ENCODE peak calls at places on chromosomes 2 and 18, in ten cellular contexts. P is neuronal stem cell, J is left lung, U is ovary, X is right cardiac atrium, N is left ventricle myocardium inferior, M is cardiac muscle cell, R is A549, W is aorta, L is AG04450. K is an unnamed sample.

GRCh38 chr2:18903750-18904149 is 314.4 kb upstream of the NT5C1B start:
- DNase-seq in L (no peak), J (no peak), R (no peak), M (no peak), U (no peak), X (no peak), N (no peak), W (no peak), P (no peak), K (no peak)

GRCh38 chr18:58403799-58404455 is 225.0 kb downstream of the ALPK2 start:
- DNase-seq in R (no peak), X (peak; percentile 42), N (no peak), W (no peak), L (no peak), M (no peak), U (no peak), J (no peak), P (no peak), K (no peak)

GRCh38 chr2:12931211-12931844 is 214.6 kb downstream of the TRIB2 start:
- DNase-seq in W (no peak), P (no peak), M (peak; percentile 41), X (no peak), J (no peak), L (peak; percentile 30), U (no peak), N (no peak), R (peak; percentile 19), K (no peak)

GRCh38 chr2:236085211-236085610 is 83.0 kb downstream of the GBX2 start:
- DNase-seq in R (no peak), U (no peak), W (no peak), J (no peak), N (no peak), M (no peak), P (no peak), X (no peak), L (no peak), K (no peak)

GRCh38 chr18:70289351-70290330 is 796 bp downstream of the SOCS6 start:
- DNase-seq in W (peak; percentile 59), N (peak; percentile 35), L (no peak), U (peak; percentile 39), X (peak; percentile 73), M (peak; percentile 77), J (no peak), P (peak; percentile 36), R (no peak), K (peak; percentile 45)

GRCh38 chr18:49241852-49242251 is 218.6 kb downstream of the DYM start:
- DNase-seq in P (no peak), L (no peak), X (no peak), M (no peak), W (no peak), N (no peak), R (no peak), J (no peak), U (no peak), K (no peak)

GRCh38 chr2:99695856-99696255 is 206.0 kb upstream of the REV1 start:
- DNase-seq in P (no peak), J (no peak), L (no peak), M (no peak), W (no peak), N (no peak), U (no peak), X (no peak), R (no peak), K (no peak)

GRCh38 chr2:65227035-65227470 is 578 bp upstream of the ACTR2 start:
- DNase-seq in U (no peak), M (peak; percentile 36), J (no peak), P (no peak), W (no peak), X (no peak), L (no peak), N (no peak), R (peak; percentile 39), K (no peak)

GRCh38 chr2:61702088-61702467 is 151.8 kb downstream of the FAM161A start:
- DNase-seq in N (no peak), M (no peak), W (no peak), X (no peak), L (no peak), J (no peak), U (no peak), P (no peak), R (no peak), K (no peak)

GRCh38 chr2:61710711-61711110 is 143.1 kb downstream of the FAM161A start:
- DNase-seq in P (no peak), R (no peak), N (no peak), L (no peak), X (no peak), W (no peak), M (no peak), J (no peak), U (no peak), K (no peak)

GRCh38 chr2:61707984-61708852 is 145.6 kb downstream of the FAM161A start:
- DNase-seq in P (no peak), N (no peak), W (no peak), X (no peak), J (no peak), M (peak; percentile 55), R (peak; percentile 79), U (no peak), L (peak; percentile 23), K (no peak)

GRCh38 chr2:61700465-61700864 is 153.4 kb downstream of the FAM161A start:
- DNase-seq in R (no peak), M (no peak), N (no peak), J (no peak), L (no peak), X (no peak), U (no peak), P (no peak), W (no peak), K (no peak)

DNA sequence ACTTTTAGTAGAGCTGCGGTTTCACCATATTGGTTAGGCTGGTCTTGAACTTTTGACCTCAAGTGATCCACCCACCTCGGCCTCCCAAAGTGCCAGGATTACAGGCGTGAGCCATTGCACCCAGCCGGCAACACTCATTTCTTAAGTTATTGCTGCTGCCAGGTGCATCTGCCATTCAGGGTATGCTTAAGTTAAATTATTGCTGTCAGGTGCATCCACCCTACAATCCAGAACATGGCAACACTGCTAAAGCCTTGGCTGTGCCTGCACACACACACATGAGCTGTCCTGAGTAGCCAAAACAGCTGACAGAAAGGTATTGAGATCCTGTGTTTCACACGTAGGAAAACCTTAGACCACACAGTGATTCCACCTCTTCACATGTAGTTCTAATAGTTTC is 148.2 kb downstream of the FAM161A start:
- DNase-seq in P (no peak), X (no peak), M (no peak), U (no peak), N (no peak), J (no peak), R (no peak), W (no peak), L (no peak), K (no peak)
- H3K27ac ChIP-seq in P (no peak overlapping the region), X (no peak overlapping the region), M (no peak overlapping the region), U (no peak overlapping the region), N (peak overlapping the region; percentile 88), J (no peak overlapping the region), R (no peak overlapping the region), W (no peak overlapping the region), L (no peak overlapping the region), K (no peak overlapping the region)

GRCh38 chr2:95274291-95275150 is at the start of gene PROM2:
- DNase-seq in R (no peak), J (peak; percentile 81), U (peak; percentile 9), N (no peak), M (no peak), W (no peak), P (no peak), L (no peak), X (peak; percentile 44), K (no peak)

GRCh38 chr2:95272781-95273180 is 1.5 kb upstream of the PROM2 start:
- DNase-seq in X (no peak), J (peak; percentile 5), P (no peak), R (no peak), N (no peak), L (no peak), M (no peak), U (no peak), W (no peak), K (no peak)

GRCh38 chr2:95272299-95272751 is 1.9 kb upstream of the PROM2 start:
- DNase-seq in P (no peak), X (no peak), N (no peak), W (no peak), U (no peak), R (no peak), L (no peak), J (peak; percentile 4), M (no peak), K (peak; percentile 30)

GRCh38 chr2:95275151-95275515 is 884 bp downstream of the PROM2 start:
- DNase-seq in L (no peak), J (peak; percentile 19), W (no peak), N (no peak), P (no peak), X (no peak), U (peak; percentile 3), M (no peak), R (no peak), K (no peak)

DNA sequence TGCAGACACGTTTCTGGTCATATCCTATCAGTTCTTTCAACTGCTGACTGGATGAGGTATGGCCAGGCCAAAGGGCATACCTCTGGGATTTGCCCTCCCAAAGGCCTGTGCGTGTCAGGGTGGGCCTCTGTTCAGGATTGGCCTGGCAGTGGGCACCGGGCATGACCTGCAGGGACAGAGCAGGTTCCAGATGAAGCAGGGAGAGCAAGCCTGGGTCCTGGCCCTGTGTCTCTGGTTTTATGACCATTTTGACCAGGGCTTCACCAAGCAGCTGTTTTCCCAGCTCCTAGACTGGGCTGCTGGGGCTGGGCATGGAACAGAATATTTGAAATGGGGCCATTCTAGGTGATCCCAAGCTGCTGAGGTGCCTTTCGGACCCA is 348 bp upstream of the PROM2 start:
- DNase-seq in U (peak; percentile 0), X (no peak), R (no peak), W (no peak), M (no peak), N (no peak), L (no peak), P (no peak), J (peak; percentile 24), K (no peak)
- H3K4me3 ChIP-seq in U (no peak overlapping the region), X (no peak overlapping the region), R (no peak overlapping the region), W (no peak overlapping the region), M (no peak overlapping the region), N (no peak overlapping the region), L (no peak overlapping the region), P (no peak overlapping the region), J (no peak overlapping the region), K (no peak overlapping the region)

DNA sequence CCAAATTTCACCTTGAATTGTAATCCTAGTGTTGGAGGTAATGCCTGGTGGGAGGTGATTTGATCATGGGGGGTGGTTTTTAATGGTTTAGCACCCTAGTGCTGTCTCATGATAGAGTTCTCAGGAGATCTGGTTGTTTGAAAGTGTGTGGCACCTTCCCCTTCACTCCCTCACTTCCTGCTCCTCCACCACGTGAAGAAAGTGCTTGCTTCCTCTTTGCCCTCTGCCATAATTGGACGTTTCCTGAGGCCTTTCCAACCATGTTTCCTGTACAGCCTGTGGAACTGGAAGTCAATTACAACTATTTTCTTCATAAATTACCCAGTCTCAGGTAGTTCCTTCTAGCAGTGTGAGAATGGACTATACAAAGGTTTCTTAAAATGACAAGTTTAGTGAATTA is 251.8 kb upstream of the NETO1 start:
- DNase-seq in X (no peak), U (no peak), W (no peak), M (no peak), R (no peak), L (no peak), J (no peak), N (no peak), P (no peak), K (no peak)
- H3K9me3 ChIP-seq in X (no peaks in the 10 kb centered on the region), U (no peaks in the 10 kb centered on the region), W (no peaks in the 10 kb centered on the region), M (no peaks in the 10 kb centered on the region), R (no peaks in the 10 kb centered on the region), L (no peaks in the 10 kb centered on the region), J (no peaks in the 10 kb centered on the region), N (no peaks in the 10 kb centered on the region), P (no peaks in the 10 kb centered on the region), K (no peaks in the 10 kb centered on the region)

GRCh38 chr18:6781846-6782245 is 52.3 kb downstream of the ARHGAP28 start:
- DNase-seq in N (no peak), R (no peak), P (no peak), M (no peak), L (no peak), X (no peak), U (no peak), W (no peak), J (no peak), K (no peak)
- H3K27ac ChIP-seq in N (peak overlapping the region; percentile 57), R (no peak overlapping the region), P (no peak overlapping the region), M (peak overlapping the region; percentile 59), L (no peak overlapping the region), X (peak overlapping the region; percentile 20), U (no peak overlapping the region), W (no peak overlapping the region), J (peak overlapping the region; percentile 50), K (no peak overlapping the region)